ENCODE peak calls at places on chromosomes 12 and 14, in ten cellular contexts. W is A673; T is lower lobe of right lung; Z is CD4-positive, alpha-beta memory T cell; G is upper lobe of right lung; P is effector memory CD4-positive, alpha-beta T cell; R is ovary; L is PC-3; J is heart left ventricle; N is IMR-90. I is an unnamed sample.

GRCh38 chr12:55748230-55748993 is 5.5 kb downstream of the GDF11 start:
- DNase-seq in W (no peak), T (no peak), Z (no peak), G (no peak), P (no peak), R (no peak), L (no peak), J (no peak), N (no peak), I (peak; percentile 22)

GRCh38 chr12:15558915-15559528 is 230.2 kb downstream of the EPS8 start:
- DNase-seq in W (peak; percentile 48), T (no peak), Z (no peak), G (no peak), P (no peak), R (no peak), L (peak; percentile 73), J (no peak), N (peak; percentile 87), I (no peak)

GRCh38 chr14:30177776-30178175 is 250.1 kb upstream of the PRKD1 start:
- DNase-seq in W (no peak), T (no peak), Z (no peak), G (no peak), P (no peak), R (no peak), L (no peak), J (no peak), N (no peak), I (no peak)

GRCh38 chr14:106509795-106510194 is 983.4 kb downstream of the TMEM121 start:
- DNase-seq in W (no peak), T (no peak), Z (no peak), G (no peak), P (no peak), R (no peak), L (no peak), J (no peak), N (no peak), I (no peak)

GRCh38 chr12:1532367-1532752 is 62.0 kb downstream of the FBXL14 start:
- DNase-seq in W (no peak), T (no peak), Z (no peak), G (no peak), P (no peak), R (no peak), L (no peak), J (no peak), N (no peak), I (no peak)

GRCh38 chr14:25009891-25010290 is 40.1 kb downstream of the STXBP6 start:
- DNase-seq in W (no peak), T (no peak), Z (no peak), G (no peak), P (no peak), R (no peak), L (no peak), J (no peak), N (peak; percentile 39), I (no peak)

GRCh38 chr14:58639842-58640484 is 2.2 kb downstream of the DACT1 start:
- DNase-seq in W (peak; percentile 86), T (no peak), Z (no peak), G (no peak), P (no peak), R (peak; percentile 46), L (peak; percentile 96), J (no peak), N (peak; percentile 86), I (peak; percentile 70)

GRCh38 chr12:8655421-8655820 is 7.2 kb downstream of the MFAP5 start:
- DNase-seq in W (no peak), T (no peak), Z (no peak), G (no peak), P (no peak), R (no peak), L (no peak), J (no peak), N (no peak), I (no peak)

GRCh38 chr12:22459872-22460490 is 84.4 kb downstream of the C2CD5 start:
- DNase-seq in W (peak; percentile 74), T (no peak), Z (peak; percentile 43), G (no peak), P (no peak), R (no peak), L (peak; percentile 75), J (no peak), N (peak; percentile 54), I (peak; percentile 2)

GRCh38 chr12:47408171-47408871 is 297.5 kb downstream of the RPAP3 start:
- DNase-seq in W (no peak), T (no peak), Z (peak; percentile 41), G (no peak), P (no peak), R (no peak), L (peak; percentile 83), J (no peak), N (no peak), I (peak; percentile 59)

GRCh38 chr12:65561798-65562382 is 262.4 kb upstream of the HMGA2 start:
- DNase-seq in W (no peak), T (no peak), Z (no peak), G (no peak), P (no peak), R (no peak), L (peak; percentile 79), J (no peak), N (peak; percentile 93), I (no peak)

GRCh38 chr12:3131129-3131528 is 54.0 kb downstream of the TSPAN9 start:
- DNase-seq in W (no peak), T (no peak), Z (no peak), G (no peak), P (no peak), R (no peak), L (no peak), J (no peak), N (no peak), I (no peak)

GRCh38 chr12:65867428-65867827 is 43.1 kb downstream of the HMGA2 start:
- DNase-seq in W (no peak), T (no peak), Z (no peak), G (no peak), P (no peak), R (no peak), L (peak; percentile 54), J (no peak), N (peak; percentile 90), I (no peak)

GRCh38 chr12:79658221-79658620 is 32.5 kb downstream of the PAWR start:
- DNase-seq in W (no peak), T (no peak), Z (no peak), G (no peak), P (no peak), R (no peak), L (no peak), J (no peak), N (peak; percentile 65), I (no peak)
- H3K4me3 ChIP-seq in W (no peak overlapping the region), T (no peak overlapping the region), Z (no peak overlapping the region), G (no peak overlapping the region), P (no peak overlapping the region), R (no peak overlapping the region), L (no peak overlapping the region), J (no peak overlapping the region), N (no peak overlapping the region), I (no peak overlapping the region)

GRCh38 chr14:93232159-93232558 is 25.1 kb downstream of the UBR7 start:
- DNase-seq in W (no peak), T (no peak), Z (no peak), G (peak; percentile 55), P (no peak), R (no peak), L (no peak), J (no peak), N (no peak), I (peak; percentile 73)

GRCh38 chr14:93230539-93230938 is 23.5 kb downstream of the UBR7 start:
- DNase-seq in W (no peak), T (no peak), Z (no peak), G (no peak), P (no peak), R (no peak), L (no peak), J (no peak), N (no peak), I (no peak)

GRCh38 chr14:93231129-93231979 is 24.3 kb downstream of the UBR7 start:
- DNase-seq in W (peak; percentile 68), T (no peak), Z (no peak), G (peak; percentile 56), P (no peak), R (no peak), L (peak; percentile 21), J (no peak), N (peak; percentile 59), I (peak; percentile 54)

GRCh38 chr14:93223565-93223964 is 16.5 kb downstream of the UBR7 start:
- DNase-seq in W (no peak), T (no peak), Z (no peak), G (no peak), P (no peak), R (no peak), L (no peak), J (no peak), N (no peak), I (no peak)

DNA sequence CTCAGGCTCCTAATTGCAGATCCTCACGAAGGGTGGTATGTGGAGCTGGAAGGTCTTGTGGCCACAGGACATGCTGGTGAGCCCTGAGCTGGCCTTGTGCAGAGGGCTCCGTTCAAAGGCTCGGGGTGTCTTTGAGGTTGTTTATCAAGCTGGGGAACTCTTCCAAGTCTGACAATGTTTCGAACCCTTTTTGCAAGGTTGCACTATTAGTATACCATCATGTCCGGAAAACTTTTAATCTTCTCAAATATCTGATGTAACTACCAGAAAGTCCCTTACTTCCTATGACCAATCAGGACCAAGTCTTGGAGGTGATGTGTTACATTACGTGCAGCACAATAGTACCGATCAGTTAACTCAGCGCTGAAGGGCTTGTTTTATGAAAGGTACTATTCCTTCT is 21.5 kb downstream of the UBR7 start:
- DNase-seq in W (no peak), T (no peak), Z (no peak), G (no peak), P (no peak), R (no peak), L (no peak), J (no peak), N (no peak), I (no peak)
- H3K36me3 ChIP-seq in W (peaks cover 27% of the 10 kb centered on the region), T (peaks cover 50% of the 10 kb centered on the region), Z (peaks cover 24% of the 10 kb centered on the region), G (peaks cover 37% of the 10 kb centered on the region), P (peaks cover 28% of the 10 kb centered on the region), R (no peaks in the 10 kb centered on the region), L (peaks cover 15% of the 10 kb centered on the region), J (peaks cover 55% of the 10 kb centered on the region), N (peaks cover 19% of the 10 kb centered on the region), I (peaks cover 5% of the 10 kb centered on the region)

DNA sequence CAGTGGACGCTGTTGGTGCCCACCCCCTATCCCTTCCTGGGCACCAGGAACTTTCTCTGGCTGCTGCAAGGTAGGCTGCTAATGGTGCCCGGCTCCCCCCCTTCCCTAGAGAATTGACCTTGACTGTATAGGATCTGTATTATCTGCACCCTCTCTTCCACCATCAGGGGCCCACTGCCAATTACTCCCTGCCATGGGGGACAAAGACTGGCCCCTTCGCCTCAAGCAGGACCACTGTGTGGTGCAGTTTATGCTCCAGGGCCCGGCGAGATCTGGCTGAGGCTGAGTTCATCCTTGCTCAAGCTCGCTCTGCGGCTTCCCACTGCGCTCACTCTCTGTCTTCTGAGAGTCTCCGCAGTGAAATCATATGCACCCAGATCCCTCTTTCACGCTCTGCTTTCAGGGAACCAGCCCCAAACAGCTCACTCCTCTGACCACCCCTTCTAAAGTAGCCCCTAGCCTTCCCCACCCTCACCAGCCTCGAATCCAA is 95.2 kb downstream of the LGMN start:
- DNase-seq in W (no peak), T (peak; percentile 66), Z (no peak), G (no peak), P (no peak), R (no peak), L (no peak), J (no peak), N (no peak), I (no peak)
- H3K4me3 ChIP-seq in W (no peak overlapping the region), T (peak overlapping the region; percentile 58), Z (peak overlapping the region; percentile 90), G (peak overlapping the region; percentile 50), P (peak overlapping the region; percentile 76), R (no peak overlapping the region), L (no peak overlapping the region), J (no peak overlapping the region), N (no peak overlapping the region), I (no peak overlapping the region)

GRCh38 chr12:62299617-62300016 is 39.4 kb downstream of the USP15 start:
- DNase-seq in W (no peak), T (no peak), Z (no peak), G (no peak), P (no peak), R (no peak), L (no peak), J (no peak), N (no peak), I (no peak)
- H3K36me3 ChIP-seq in W (peaks cover 28% of the 10 kb centered on the region), T (peaks cover 39% of the 10 kb centered on the region), Z (peaks cover 48% of the 10 kb centered on the region), G (peaks cover 46% of the 10 kb centered on the region), P (peaks cover 53% of the 10 kb centered on the region), R (no peaks in the 10 kb centered on the region), L (peaks cover 47% of the 10 kb centered on the region), J (peaks cover 46% of the 10 kb centered on the region), N (peaks cover 16% of the 10 kb centered on the region), I (no peaks in the 10 kb centered on the region)